ENCODE peak calls at places on chromosome 1, in five cellular contexts. T is EL, O is hypothalamus, L is GM23248, K is MG63. S is an unnamed sample.

GRCh38 chr1:154411525-154411924 is 6.4 kb downstream of the IL6R start:
- DNase-seq in T (no peak), L (no peak), O (no peak), K (no peak), S (no peak)

GRCh38 chr1:22971161-22972062 is 1.3 kb downstream of the LACTBL1 start:
- DNase-seq in O (no peak), L (peak), K (no peak), T (peak), S (no peak)

GRCh38 chr1:20698195-20698910 is 19.5 kb downstream of the KIF17 start:
- DNase-seq in T (peak), O (no peak), K (no peak), L (peak), S (no peak)

GRCh38 chr1:112794654-112795239 is 79.6 kb upstream of the PPM1J start:
- DNase-seq in T (no peak), O (no peak), K (no peak), L (no peak), S (no peak)

GRCh38 chr1:248404024-248404423 is 1.2 kb downstream of the OR2T1 start:
- DNase-seq in L (no peak), O (peak), K (no peak), T (peak), S (no peak)

GRCh38 chr1:76465030-76465429 is 390.5 kb downstream of the ST6GALNAC3 start:
- DNase-seq in K (peak), O (no peak), L (peak), T (peak), S (no peak)

GRCh38 chr1:198564716-198565115 is 24.2 kb upstream of the ATP6V1G3 start:
- DNase-seq in O (no peak), K (no peak), T (no peak), L (no peak), S (no peak)

GRCh38 chr1:235588156-235588555 is 61.4 kb downstream of the GNG4 start:
- DNase-seq in K (no peak), O (no peak), T (no peak), L (no peak), S (no peak)

GRCh38 chr1:168888418-168888817 is 159.4 kb upstream of the DPT start:
- DNase-seq in L (no peak), T (no peak), K (no peak), O (no peak), S (no peak)

GRCh38 chr1:193408782-193409293 is 222.4 kb upstream of the B3GALT2 start:
- DNase-seq in O (no peak), T (peak), K (peak), L (peak), S (no peak)

GRCh38 chr1:167146903-167147539 is 53.1 kb downstream of the STYXL2 start:
- DNase-seq in T (no peak), L (no peak), K (no peak), O (no peak), S (no peak)

GRCh38 chr1:182101415-182102041 is 40.0 kb upstream of the ZNF648 start:
- DNase-seq in L (no peak), O (no peak), K (no peak), T (no peak), S (no peak)

GRCh38 chr1:232725303-232726047 is 79.7 kb upstream of the MAP10 start:
- DNase-seq in O (no peak), L (peak), K (no peak), T (peak), S (no peak)

GRCh38 chr1:55970711-55971110 is 608.7 kb downstream of the PLPP3 start:
- DNase-seq in O (no peak), T (peak), K (peak), L (peak), S (no peak)

GRCh38 chr1:13733705-13734104 is 33.7 kb downstream of the PRDM2 start:
- DNase-seq in K (no peak), T (no peak), L (peak), O (no peak), S (no peak)

GRCh38 chr1:243748706-243749283 is 101.2 kb downstream of the AKT3 start:
- DNase-seq in T (peak), K (no peak), L (peak), O (no peak), S (peak)

GRCh38 chr1:93437976-93438605 is 9.8 kb upstream of the FNBP1L start:
- DNase-seq in T (peak), O (no peak), K (no peak), L (peak), S (no peak)

S was measured in effector CD4-positive, alpha-beta T cell.